ENCODE peak calls at places on chromosomes 4 and X, in five cellular contexts. Z, B, I, F and W are unnamed samples.

GRCh38 chrX:108250654-108251579 is 159.3 kb downstream of the ATG4A start:
- DNase-seq in Z (peak; percentile 11), B (no peak), I (no peak), F (no peak), W (no peak)

GRCh38 chr4:86891785-86892638 is at the start of gene C4orf36:
- DNase-seq in Z (peak; percentile 65), B (peak; percentile 49), I (peak; percentile 54), F (peak; percentile 30), W (no peak)

GRCh38 chrX:68832101-68832416 is 3.2 kb downstream of the EFNB1 start:
- DNase-seq in Z (peak; percentile 53), B (no peak), I (no peak), F (peak; percentile 31), W (no peak)

GRCh38 chr4:35963969-35964515 is 280.3 kb downstream of the ARAP2 start:
- DNase-seq in Z (no peak), B (no peak), I (no peak), F (no peak), W (no peak)

GRCh38 chr4:171813195-171813955 is at the start of gene GALNTL6:
- DNase-seq in Z (peak; percentile 36), B (no peak), I (no peak), F (no peak), W (no peak)

GRCh38 chrX:9466115-9466495 is 1.2 kb downstream of the TBL1X start:
- DNase-seq in Z (peak; percentile 76), B (no peak), I (no peak), F (peak; percentile 55), W (no peak)

GRCh38 chr4:1300466-1301455 is 11.1 kb downstream of the MAEA start:
- DNase-seq in Z (no peak), B (no peak), I (no peak), F (peak; percentile 83), W (no peak)

GRCh38 chrX:138917781-138918180 is 206.3 kb upstream of the FGF13 start:
- DNase-seq in Z (no peak), B (no peak), I (no peak), F (no peak), W (no peak)

GRCh38 chrX:44975666-44976263 is 102.8 kb downstream of the KDM6A start:
- DNase-seq in Z (no peak), B (no peak), I (no peak), F (no peak), W (no peak)

GRCh38 chr4:24394041-24394440 is 190.3 kb downstream of the DHX15 start:
- DNase-seq in Z (no peak), B (peak; percentile 66), I (no peak), F (no peak), W (no peak)

GRCh38 chr4:101419324-101420135 is 72.2 kb upstream of the PPP3CA start:
- DNase-seq in Z (no peak), B (no peak), I (no peak), F (no peak), W (no peak)

GRCh38 chrX:40651620-40652223 is 4.4 kb upstream of the CXorf38 start:
- DNase-seq in Z (peak; percentile 84), B (peak; percentile 38), I (peak; percentile 48), F (peak; percentile 47), W (peak; percentile 5)

GRCh38 chrX:103687696-103688191 is 1.2 kb upstream of the MORF4L2 start:
- DNase-seq in Z (peak; percentile 89), B (peak; percentile 76), I (peak; percentile 54), F (peak; percentile 47), W (peak; percentile 4)

GRCh38 chr4:59945716-59946115 is 1254.4 kb upstream of the ADGRL3 start:
- DNase-seq in Z (no peak), B (no peak), I (no peak), F (no peak), W (no peak)

GRCh38 chrX:97294016-97294415 is 410.3 kb downstream of the RPA4 start:
- DNase-seq in Z (no peak), B (no peak), I (no peak), F (no peak), W (no peak)

GRCh38 chr4:101279377-101279871 is 67.9 kb downstream of the PPP3CA start:
- DNase-seq in Z (no peak), B (no peak), I (no peak), F (peak; percentile 18), W (no peak)

GRCh38 chr4:181301735-181302380 is 941.3 kb upstream of the TENM3 start:
- DNase-seq in Z (peak; percentile 66), B (no peak), I (no peak), F (no peak), W (no peak)

GRCh38 chr4:24970635-24971034 is 57.8 kb upstream of the CCDC149 start:
- DNase-seq in Z (no peak), B (no peak), I (no peak), F (no peak), W (no peak)

GRCh38 chr4:38131371-38132139 is 171.4 kb downstream of the PTTG2 start:
- DNase-seq in Z (peak; percentile 43), B (peak; percentile 49), I (no peak), F (no peak), W (no peak)

GRCh38 chr4:73899321-73899720 is 30.1 kb downstream of the CXCL1 start:
- DNase-seq in Z (no peak), B (no peak), I (no peak), F (no peak), W (no peak)

GRCh38 chrX:106742193-106742592 is 15.7 kb downstream of the RNF128 start:
- DNase-seq in Z (no peak), B (no peak), I (no peak), F (no peak), W (no peak)

GRCh38 chr4:37434469-37434868 is 189.9 kb downstream of the NWD2 start:
- DNase-seq in Z (no peak), B (no peak), I (no peak), F (no peak), W (no peak)

GRCh38 chr4:109989044-109989443 is 76.4 kb downstream of the EGF start:
- DNase-seq in Z (no peak), B (no peak), I (no peak), F (no peak), W (no peak)

GRCh38 chr4:75028196-75028854 is 95.4 kb downstream of the PARM1 start:
- DNase-seq in Z (no peak), B (no peak), I (no peak), F (no peak), W (no peak)

GRCh38 chrX:100649550-100650356 is 5.8 kb downstream of the SRPX2 start:
- DNase-seq in Z (peak; percentile 29), B (no peak), I (peak; percentile 67), F (peak; percentile 71), W (no peak)

GRCh38 chr4:7194251-7195137 is 2.2 kb downstream of the SORCS2 start:
- DNase-seq in Z (peak; percentile 54), B (no peak), I (peak; percentile 36), F (no peak), W (no peak)

GRCh38 chr4:7195138-7195510 is 2.8 kb downstream of the SORCS2 start:
- DNase-seq in Z (no peak), B (no peak), I (peak; percentile 11), F (no peak), W (no peak)

GRCh38 chr4:7196731-7197130 is 4.4 kb downstream of the SORCS2 start:
- DNase-seq in Z (peak; percentile 19), B (no peak), I (peak; percentile 4), F (no peak), W (no peak)

GRCh38 chr4:7196283-7196651 is 3.9 kb downstream of the SORCS2 start:
- DNase-seq in Z (no peak), B (no peak), I (peak; percentile 3), F (no peak), W (no peak)

DNA sequence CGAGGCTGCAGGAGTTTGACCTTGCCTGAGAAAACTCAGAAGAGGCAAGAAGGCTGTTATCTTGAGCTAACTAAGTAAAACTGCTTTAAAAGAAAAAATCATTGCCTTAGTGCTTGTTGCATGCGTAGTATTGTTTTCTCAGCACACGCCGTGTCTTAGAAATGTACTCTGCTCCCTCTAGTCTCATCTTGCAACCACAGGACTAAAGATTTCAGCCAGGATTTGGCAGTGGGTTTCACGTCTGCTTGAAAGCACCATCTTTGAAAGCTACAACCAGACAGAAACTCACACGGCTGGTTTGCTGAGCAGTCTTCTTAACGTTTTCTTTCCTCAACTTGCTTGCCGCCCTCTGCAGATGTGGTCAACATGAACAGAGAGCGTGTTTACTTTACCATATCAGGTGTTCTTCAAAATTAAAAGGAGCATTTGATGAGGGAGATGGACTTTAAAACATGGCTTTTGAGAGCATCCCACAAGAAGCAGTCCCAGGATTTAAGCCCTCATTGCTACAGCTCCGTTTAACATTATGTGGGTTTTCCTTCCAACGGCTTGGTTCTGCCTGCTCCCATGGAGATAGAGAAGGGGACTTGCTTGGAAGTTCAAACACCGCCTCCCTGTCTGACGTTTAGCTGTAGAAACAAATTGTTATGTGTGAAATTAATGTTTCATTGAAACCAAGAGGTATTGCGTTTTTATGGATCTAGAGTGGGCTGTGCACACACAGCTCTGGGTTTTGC is 3.4 kb downstream of the SORCS2 start:
- DNase-seq in Z (no peak), B (no peak), I (peak; percentile 9), F (no peak), W (no peak)
- H3K4me1 ChIP-seq in Z (no peaks in the 10 kb centered on the region), B (peaks cover 42% of the 10 kb centered on the region), I (peaks cover 21% of the 10 kb centered on the region), F (peaks cover 7% of the 10 kb centered on the region), W (peaks cover 33% of the 10 kb centered on the region)

GRCh38 chr4:40299704-40300336 is 35.3 kb upstream of the CHRNA9 start:
- DNase-seq in Z (no peak), B (no peak), I (no peak), F (no peak), W (no peak)
- H3K4me1 ChIP-seq in Z (no peaks in the 10 kb centered on the region), B (no peaks in the 10 kb centered on the region), I (no peaks in the 10 kb centered on the region), F (no peaks in the 10 kb centered on the region), W (no peaks in the 10 kb centered on the region)

GRCh38 chr4:48902266-48902665 is 4.3 kb downstream of the OCIAD2 start:
- DNase-seq in Z (no peak), B (no peak), I (no peak), F (no peak), W (no peak)
- H3K4me1 ChIP-seq in Z (no peaks in the 10 kb centered on the region), B (peaks cover 5% of the 10 kb centered on the region), I (peaks cover 6% of the 10 kb centered on the region), F (peaks cover 6% of the 10 kb centered on the region), W (peaks cover 10% of the 10 kb centered on the region)

GRCh38 chr4:82430193-82431025 is at the start of the genes ENOPH1 and HNRNPDL:
- DNase-seq in Z (peak; percentile 97), B (peak; percentile 89), I (peak; percentile 96), F (peak; percentile 96), W (peak; percentile 90)

GRCh38 chr4:82428969-82429727 is 1.1 kb downstream of the HNRNPDL start:
- DNase-seq in Z (peak; percentile 93), B (peak; percentile 63), I (peak; percentile 87), F (peak; percentile 91), W (peak; percentile 60)

GRCh38 chr4:82431026-82431745 is 796 bp downstream of the ENOPH1 start:
- DNase-seq in Z (peak; percentile 34), B (no peak), I (no peak), F (no peak), W (no peak)

GRCh38 chr4:82429728-82430192 is 502 bp downstream of the HNRNPDL start:
- DNase-seq in Z (peak; percentile 65), B (no peak), I (no peak), F (no peak), W (no peak)

DNA sequence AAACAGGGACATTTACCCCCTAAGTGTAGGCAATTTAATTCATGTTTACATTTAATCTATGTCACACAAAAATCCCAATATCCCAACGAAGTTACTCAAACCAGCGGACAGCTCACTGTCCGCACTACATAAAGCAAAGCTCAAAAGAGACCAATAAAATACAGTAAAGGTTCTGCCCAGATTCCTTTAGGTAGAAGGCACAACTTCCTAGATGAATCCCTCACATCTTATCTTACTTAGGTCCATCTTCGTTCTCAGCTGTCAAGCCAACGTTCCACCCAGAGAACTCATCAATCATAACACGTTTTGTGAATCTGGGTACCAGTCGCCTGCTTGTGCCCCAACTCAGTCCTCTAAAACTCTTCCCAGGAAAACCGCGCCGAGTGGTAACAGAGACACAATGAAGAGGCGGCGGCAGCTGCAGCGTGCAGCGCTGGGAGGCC is 1.7 kb downstream of the HNRNPDL start:
- DNase-seq in Z (no peak), B (no peak), I (no peak), F (no peak), W (no peak)
- H3K4me1 ChIP-seq in Z (peaks cover 13% of the 10 kb centered on the region), B (no peaks in the 10 kb centered on the region), I (peaks cover 32% of the 10 kb centered on the region), F (peaks cover 38% of the 10 kb centered on the region), W (peaks cover 41% of the 10 kb centered on the region)